ENCODE peak calls at places on chromosomes 2 and 18, in four cellular contexts. One of them, this sample, is unnamed.

GRCh38 chr2:53202063-53202462 is 565.5 kb upstream of the CHAC2 start:
- DNase-seq in HCT116: peak
- DNase-seq in GM12878: no peak
- DNase-seq in HepG2: peak
- DNase-seq in this sample: no peak

GRCh38 chr2:12727641-12728040 is 10.9 kb downstream of the TRIB2 start:
- DNase-seq in GM12878: no peak
- DNase-seq in HepG2: no peak
- DNase-seq in HCT116: no peak
- DNase-seq in this sample: no peak

GRCh38 chr2:177148477-177149154 is 64.0 kb upstream of the HNRNPA3 start:
- DNase-seq in HCT116: peak
- DNase-seq in GM12878: peak
- DNase-seq in HepG2: peak
- DNase-seq in this sample: peak

GRCh38 chr2:53424902-53425301 is 342.7 kb upstream of the CHAC2 start:
- DNase-seq in HCT116: no peak
- DNase-seq in HepG2: no peak
- DNase-seq in GM12878: peak
- DNase-seq in this sample: no peak

GRCh38 chr18:3046216-3046808 is 33.4 kb upstream of the LPIN2 start:
- DNase-seq in HCT116: no peak
- DNase-seq in HepG2: no peak
- DNase-seq in GM12878: no peak
- DNase-seq in this sample: no peak

GRCh38 chr2:234377761-234378341 is 119.0 kb downstream of the ARL4C start:
- DNase-seq in HepG2: no peak
- DNase-seq in HCT116: no peak
- DNase-seq in GM12878: no peak
- DNase-seq in this sample: no peak

GRCh38 chr2:19851116-19851515 is 50.7 kb downstream of the TTC32 start:
- DNase-seq in HepG2: no peak
- DNase-seq in HCT116: no peak
- DNase-seq in GM12878: no peak
- DNase-seq in this sample: peak

GRCh38 chr2:238902285-238902684 is 54.4 kb downstream of the TWIST2 start:
- DNase-seq in HepG2: no peak
- DNase-seq in GM12878: no peak
- DNase-seq in HCT116: no peak
- DNase-seq in this sample: no peak

GRCh38 chr18:70015127-70015526 is 67.5 kb upstream of the CD226 start:
- DNase-seq in GM12878: no peak
- DNase-seq in HCT116: no peak
- DNase-seq in HepG2: no peak
- DNase-seq in this sample: no peak

GRCh38 chr2:186853871-186854435 is 5.0 kb upstream of the ZSWIM2 start:
- DNase-seq in HCT116: no peak
- DNase-seq in GM12878: no peak
- DNase-seq in HepG2: no peak
- DNase-seq in this sample: no peak

GRCh38 chr2:45643095-45643494 is 8.4 kb upstream of the PRKCE start:
- DNase-seq in GM12878: no peak
- DNase-seq in HepG2: no peak
- DNase-seq in HCT116: no peak
- DNase-seq in this sample: peak

GRCh38 chr18:50969448-50969847 is 1.6 kb downstream of the ELAC1 start:
- DNase-seq in GM12878: no peak
- DNase-seq in HCT116: no peak
- DNase-seq in HepG2: no peak
- DNase-seq in this sample: no peak

GRCh38 chr18:56321470-56321869 is 316.9 kb downstream of the TXNL1 start:
- DNase-seq in HCT116: no peak
- DNase-seq in GM12878: no peak
- DNase-seq in HepG2: no peak
- DNase-seq in this sample: no peak

GRCh38 chr18:61842146-61842545 is 50.7 kb downstream of the RNF152 start:
- DNase-seq in HepG2: no peak
- DNase-seq in HCT116: no peak
- DNase-seq in GM12878: peak
- DNase-seq in this sample: no peak

GRCh38 chr2:152391318-152391717 is 56.3 kb downstream of the FMNL2 start:
- DNase-seq in HCT116: no peak
- DNase-seq in HepG2: no peak
- DNase-seq in GM12878: no peak
- DNase-seq in this sample: no peak

GRCh38 chr2:234249873-234250272 is 199.4 kb downstream of the SPP2 start:
- DNase-seq in GM12878: no peak
- DNase-seq in HCT116: no peak
- DNase-seq in HepG2: no peak
- DNase-seq in this sample: no peak

GRCh38 chr18:13914170-13914569 is 1.2 kb downstream of the MC2R start:
- DNase-seq in HCT116: no peak
- DNase-seq in HepG2: no peak
- DNase-seq in GM12878: no peak
- DNase-seq in this sample: no peak

GRCh38 chr2:69620870-69621269 is 22.7 kb downstream of the AAK1 start:
- DNase-seq in HepG2: no peak
- DNase-seq in HCT116: no peak
- DNase-seq in GM12878: no peak
- DNase-seq in this sample: no peak

GRCh38 chr2:69619725-69620124 is 23.8 kb downstream of the AAK1 start:
- DNase-seq in HCT116: no peak
- DNase-seq in GM12878: no peak
- DNase-seq in HepG2: no peak
- DNase-seq in this sample: no peak

GRCh38 chr2:69623236-69623635 is 20.3 kb downstream of the AAK1 start:
- DNase-seq in HCT116: no peak
- DNase-seq in HepG2: no peak
- DNase-seq in GM12878: no peak
- DNase-seq in this sample: no peak

GRCh38 chr2:69624153-69624552 is 19.4 kb downstream of the AAK1 start:
- DNase-seq in GM12878: no peak
- DNase-seq in HepG2: no peak
- DNase-seq in HCT116: no peak
- DNase-seq in this sample: no peak

DNA sequence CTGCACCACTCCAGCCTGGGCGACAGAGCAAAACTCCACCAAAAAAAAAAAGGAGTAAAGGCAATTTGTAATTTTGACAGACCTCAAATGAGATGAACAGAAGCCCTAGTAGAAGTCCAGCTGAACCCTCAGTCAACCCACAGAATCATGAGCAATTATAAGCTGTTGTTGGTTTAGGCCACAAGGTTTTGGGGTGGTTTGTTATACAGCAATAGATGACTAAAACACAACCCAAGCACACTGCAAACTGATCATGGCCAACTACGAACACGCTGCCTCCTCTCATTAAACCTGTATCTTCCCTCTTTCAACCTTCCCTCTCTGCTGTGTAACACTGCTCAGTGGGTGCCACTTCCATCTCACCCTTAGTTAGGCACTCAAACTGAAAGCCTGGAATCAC is 22.1 kb downstream of the AAK1 start:
- DNase-seq in GM12878: no peak
- DNase-seq in HepG2: no peak
- DNase-seq in HCT116: no peak
- DNase-seq in this sample: no peak
- TF ChIP-seq SRF in GM12878: no peak
- TF ChIP-seq SRF in HepG2: no peak
- TF ChIP-seq SRF in HCT116: no peak
- TF ChIP-seq SRF in this sample: no peak

GRCh38 chr2:96815326-96816126 is 542 bp upstream of the CNNM3 start:
- DNase-seq in HepG2: peak
- DNase-seq in GM12878: no peak
- DNase-seq in HCT116: no peak
- DNase-seq in this sample: no peak

GRCh38 chr2:96817882-96818281 is 1.8 kb downstream of the CNNM3 start:
- DNase-seq in HCT116: no peak
- DNase-seq in GM12878: no peak
- DNase-seq in HepG2: no peak
- DNase-seq in this sample: no peak

GRCh38 chr2:96819101-96819875 is 3.2 kb downstream of the CNNM3 start:
- DNase-seq in HCT116: no peak
- DNase-seq in HepG2: peak
- DNase-seq in GM12878: no peak
- DNase-seq in this sample: no peak

GRCh38 chr2:96816127-96816835 is at the start of gene CNNM3:
- DNase-seq in HCT116: peak
- DNase-seq in GM12878: no peak
- DNase-seq in HepG2: peak
- DNase-seq in this sample: peak

DNA sequence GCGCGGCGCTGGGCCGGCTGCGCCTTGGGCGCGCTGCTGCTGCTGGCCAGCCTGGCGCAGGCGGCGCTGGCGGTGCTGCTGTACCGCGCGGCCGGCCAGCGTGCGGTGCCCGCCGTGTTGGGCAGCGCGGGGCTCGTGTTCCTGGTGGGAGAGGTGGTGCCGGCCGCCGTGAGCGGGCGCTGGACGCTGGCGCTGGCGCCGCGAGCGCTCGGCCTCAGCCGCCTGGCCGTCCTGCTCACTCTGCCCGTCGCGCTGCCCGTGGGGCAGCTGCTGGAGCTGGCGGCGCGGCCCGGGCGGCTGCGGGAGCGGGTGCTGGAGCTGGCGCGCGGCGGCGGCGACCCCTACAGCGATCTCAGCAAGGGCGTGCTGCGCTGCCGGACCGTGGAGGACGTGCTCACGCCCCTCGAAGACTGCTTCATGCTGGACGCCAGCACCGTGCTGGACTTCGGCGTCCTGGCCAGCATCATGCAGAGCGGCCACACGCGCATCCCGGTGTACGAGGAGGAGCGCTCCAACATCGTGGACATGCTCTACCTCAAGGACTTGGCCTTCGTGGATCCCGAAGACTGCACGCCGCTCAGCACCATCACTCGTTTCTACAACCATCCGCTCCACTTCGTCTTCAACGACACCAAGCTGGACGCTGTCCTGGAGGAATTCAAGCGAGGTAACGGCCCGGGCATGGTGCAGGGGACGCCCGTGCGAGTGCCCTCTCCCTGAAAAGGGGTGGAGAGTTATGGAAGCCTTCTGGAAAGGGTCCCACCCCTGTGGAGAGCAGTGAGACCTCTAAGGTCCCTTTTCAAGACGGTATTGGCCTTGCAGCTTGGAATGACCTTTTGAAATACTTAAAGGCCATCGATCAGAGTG is 1.0 kb downstream of the CNNM3 start:
- DNase-seq in GM12878: no peak
- DNase-seq in HCT116: no peak
- DNase-seq in HepG2: peak
- DNase-seq in this sample: no peak
- TF ChIP-seq SRF in GM12878: no peak
- TF ChIP-seq SRF in HCT116: no peak
- TF ChIP-seq SRF in HepG2: no peak
- TF ChIP-seq SRF in this sample: no peak

DNA sequence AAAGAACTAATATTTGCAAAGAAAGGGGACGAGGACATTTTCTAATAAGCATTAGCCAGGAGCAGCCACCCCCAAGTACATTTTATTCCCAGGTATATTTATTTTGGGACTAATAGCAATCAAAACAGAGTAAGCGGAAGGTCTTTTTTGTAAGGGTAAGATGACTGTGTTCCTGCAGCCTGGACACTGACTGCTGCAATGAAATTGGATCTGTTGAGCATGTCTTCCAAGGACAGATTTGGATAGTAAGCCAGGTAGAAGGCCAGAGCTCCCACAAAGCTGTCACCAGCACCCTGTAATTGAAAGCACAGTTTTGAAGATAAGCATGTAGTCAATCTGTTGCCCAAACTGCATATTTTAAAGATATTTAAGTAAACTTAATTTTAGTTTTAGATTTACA is 10.0 kb downstream of the MRPL33 start:
- DNase-seq in HepG2: no peak
- DNase-seq in GM12878: no peak
- DNase-seq in HCT116: no peak
- DNase-seq in this sample: peak
- TF ChIP-seq SRF in HepG2: no peak
- TF ChIP-seq SRF in GM12878: no peak
- TF ChIP-seq SRF in HCT116: no peak
- TF ChIP-seq SRF in this sample: no peak

DNA sequence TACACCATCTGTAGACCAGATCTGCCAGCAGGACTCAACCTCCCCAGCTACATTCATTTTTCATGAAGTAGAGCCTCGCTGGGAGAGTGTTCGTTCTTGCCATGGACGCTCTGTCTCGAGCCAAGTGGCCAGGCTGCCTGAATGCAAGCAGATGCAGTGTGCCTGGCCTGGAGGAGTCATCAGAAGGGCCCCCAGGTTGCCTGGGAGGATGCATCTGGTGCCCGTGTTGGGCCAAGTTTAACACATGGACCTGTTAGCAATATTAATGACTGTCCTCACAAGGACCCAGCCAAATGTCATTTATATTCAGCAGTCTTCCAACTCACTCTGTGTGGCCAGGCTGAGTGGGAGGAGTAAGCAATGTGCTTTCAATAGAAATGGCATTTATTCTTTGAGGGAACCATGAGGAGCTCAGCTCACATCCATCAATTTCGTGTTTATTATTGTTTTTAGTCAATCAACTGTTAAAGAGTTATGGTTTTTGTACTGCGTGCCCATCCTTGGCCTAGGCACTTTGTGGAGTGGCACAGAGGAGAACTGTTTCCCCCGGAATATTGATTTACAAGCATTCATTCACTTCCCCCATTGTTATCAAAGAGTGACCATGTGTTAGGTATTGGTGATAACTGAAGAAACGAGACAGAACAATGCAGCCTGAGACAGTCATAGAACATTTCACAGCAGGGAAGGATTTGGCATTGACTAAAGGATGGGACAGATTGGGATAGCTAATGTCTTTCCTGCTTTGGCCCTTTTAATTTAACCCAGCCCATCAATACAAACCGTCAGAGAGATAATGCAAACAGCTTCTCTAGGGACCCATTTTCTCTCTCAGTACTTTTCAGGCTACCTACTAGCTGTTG is 725.2 kb downstream of the TSN start:
- DNase-seq in HepG2: no peak
- DNase-seq in HCT116: no peak
- DNase-seq in GM12878: no peak
- DNase-seq in this sample: no peak
- TF ChIP-seq SRF in HepG2: no peak
- TF ChIP-seq SRF in HCT116: no peak
- TF ChIP-seq SRF in GM12878: no peak
- TF ChIP-seq SRF in this sample: no peak

DNA sequence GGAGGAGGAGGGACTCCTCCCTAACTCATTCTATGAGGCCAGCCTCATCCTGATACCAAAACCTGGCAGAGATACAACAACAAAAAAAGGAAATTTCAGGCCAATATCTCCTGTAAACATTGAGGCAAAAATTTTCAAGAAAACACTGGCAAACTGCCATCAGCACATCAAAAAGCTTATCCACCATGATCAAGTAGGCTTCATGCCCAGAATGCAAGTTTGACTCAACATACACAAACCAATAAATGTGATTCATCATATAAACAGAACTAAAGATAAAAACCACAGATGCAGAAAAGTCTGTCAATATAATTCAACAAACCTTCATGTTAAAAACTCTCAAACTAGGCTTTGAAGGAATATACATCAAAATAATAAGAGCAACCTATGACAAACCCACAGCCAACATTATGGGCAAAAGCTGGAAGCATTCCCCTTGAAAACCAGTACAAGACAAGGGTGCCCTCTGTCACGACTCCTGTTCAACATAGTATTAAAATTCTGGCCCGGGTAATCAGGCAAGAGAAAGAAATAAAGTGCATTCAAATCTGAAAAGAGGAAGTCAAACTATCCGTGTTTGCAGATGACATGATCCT is 1014.3 kb downstream of the CBLN2 start:
- DNase-seq in HCT116: no peak
- DNase-seq in HepG2: no peak
- DNase-seq in GM12878: no peak
- DNase-seq in this sample: no peak
- TF ChIP-seq SRF in HCT116: no peak
- TF ChIP-seq SRF in HepG2: no peak
- TF ChIP-seq SRF in GM12878: no peak
- TF ChIP-seq SRF in this sample: no peak